ENCODE peak calls at places on chromosome 15, in eight cellular contexts. One of them, this sample, is unnamed.

GRCh38 chr15:94247789-94248638 is 16.7 kb downstream of the MCTP2 start:
- DNase-seq in upper lobe of left lung: no peak
- DNase-seq in uterus: no peak
- DNase-seq in A549: no peak
- DNase-seq in body of pancreas: peak
- DNase-seq in stomach: no peak
- DNase-seq in endothelial cell of umbilical vein: no peak
- DNase-seq in HCT116: no peak
- DNase-seq in this sample: no peak

GRCh38 chr15:41115088-41115651 is 910 bp downstream of the INO80 start:
- DNase-seq in uterus: no peak
- DNase-seq in endothelial cell of umbilical vein: peak
- DNase-seq in stomach: no peak
- DNase-seq in body of pancreas: no peak
- DNase-seq in A549: no peak
- DNase-seq in upper lobe of left lung: no peak
- DNase-seq in HCT116: peak
- DNase-seq in this sample: no peak

GRCh38 chr15:82080774-82081173 is 35.0 kb upstream of the MEX3B start:
- DNase-seq in endothelial cell of umbilical vein: no peak
- DNase-seq in body of pancreas: no peak
- DNase-seq in upper lobe of left lung: no peak
- DNase-seq in stomach: no peak
- DNase-seq in A549: no peak
- DNase-seq in uterus: no peak
- DNase-seq in HCT116: no peak
- DNase-seq in this sample: no peak

GRCh38 chr15:51114437-51115119 is 19.9 kb upstream of the TNFAIP8L3 start:
- DNase-seq in upper lobe of left lung: no peak
- DNase-seq in uterus: no peak
- DNase-seq in A549: no peak
- DNase-seq in stomach: no peak
- DNase-seq in body of pancreas: no peak
- DNase-seq in HCT116: no peak
- DNase-seq in endothelial cell of umbilical vein: peak
- DNase-seq in this sample: no peak

GRCh38 chr15:76327191-76328105 is 9.1 kb upstream of the ISL2 start:
- DNase-seq in uterus: no peak
- DNase-seq in endothelial cell of umbilical vein: no peak
- DNase-seq in A549: no peak
- DNase-seq in stomach: no peak
- DNase-seq in upper lobe of left lung: no peak
- DNase-seq in body of pancreas: no peak
- DNase-seq in HCT116: no peak
- DNase-seq in this sample: no peak

GRCh38 chr15:35092311-35092710 is 7.2 kb upstream of the NANOGP8 start:
- DNase-seq in endothelial cell of umbilical vein: no peak
- DNase-seq in stomach: no peak
- DNase-seq in upper lobe of left lung: peak
- DNase-seq in A549: no peak
- DNase-seq in HCT116: no peak
- DNase-seq in uterus: no peak
- DNase-seq in body of pancreas: no peak
- DNase-seq in this sample: no peak

GRCh38 chr15:45157974-45158373 is 28.2 kb downstream of the DUOX1 start:
- DNase-seq in body of pancreas: no peak
- DNase-seq in stomach: no peak
- DNase-seq in HCT116: no peak
- DNase-seq in uterus: no peak
- DNase-seq in endothelial cell of umbilical vein: no peak
- DNase-seq in A549: no peak
- DNase-seq in upper lobe of left lung: no peak
- DNase-seq in this sample: no peak

GRCh38 chr15:56916825-56917477 is 1.5 kb upstream of the TCF12 start:
- DNase-seq in uterus: no peak
- DNase-seq in A549: no peak
- DNase-seq in stomach: no peak
- DNase-seq in upper lobe of left lung: no peak
- DNase-seq in body of pancreas: peak
- DNase-seq in endothelial cell of umbilical vein: no peak
- DNase-seq in HCT116: no peak
- DNase-seq in this sample: no peak

GRCh38 chr15:68218331-68218730 is 11.2 kb downstream of the CLN6 start:
- DNase-seq in body of pancreas: no peak
- DNase-seq in stomach: no peak
- DNase-seq in endothelial cell of umbilical vein: no peak
- DNase-seq in uterus: no peak
- DNase-seq in A549: no peak
- DNase-seq in HCT116: no peak
- DNase-seq in upper lobe of left lung: no peak
- DNase-seq in this sample: peak

GRCh38 chr15:64464271-64465005 is 4.1 kb downstream of the ZNF609 start:
- DNase-seq in endothelial cell of umbilical vein: peak
- DNase-seq in stomach: no peak
- DNase-seq in uterus: no peak
- DNase-seq in upper lobe of left lung: no peak
- DNase-seq in HCT116: no peak
- DNase-seq in body of pancreas: no peak
- DNase-seq in A549: no peak
- DNase-seq in this sample: no peak

GRCh38 chr15:46961795-46962194 is 755.5 kb upstream of the SEMA6D start:
- DNase-seq in stomach: no peak
- DNase-seq in upper lobe of left lung: no peak
- DNase-seq in A549: no peak
- DNase-seq in uterus: no peak
- DNase-seq in body of pancreas: no peak
- DNase-seq in endothelial cell of umbilical vein: no peak
- DNase-seq in HCT116: no peak
- DNase-seq in this sample: no peak

GRCh38 chr15:83935774-83936173 is 281.9 kb downstream of the ADAMTSL3 start:
- DNase-seq in HCT116: no peak
- DNase-seq in body of pancreas: no peak
- DNase-seq in stomach: no peak
- DNase-seq in uterus: no peak
- DNase-seq in endothelial cell of umbilical vein: no peak
- DNase-seq in A549: no peak
- DNase-seq in upper lobe of left lung: no peak
- DNase-seq in this sample: no peak

GRCh38 chr15:65576669-65577068 is 34.3 kb downstream of the INTS14 start:
- DNase-seq in stomach: no peak
- DNase-seq in body of pancreas: no peak
- DNase-seq in A549: no peak
- DNase-seq in upper lobe of left lung: no peak
- DNase-seq in HCT116: no peak
- DNase-seq in uterus: no peak
- DNase-seq in endothelial cell of umbilical vein: peak
- DNase-seq in this sample: no peak

GRCh38 chr15:57031605-57032004 is 113.2 kb downstream of the TCF12 start:
- DNase-seq in HCT116: no peak
- DNase-seq in stomach: no peak
- DNase-seq in body of pancreas: peak
- DNase-seq in endothelial cell of umbilical vein: peak
- DNase-seq in uterus: peak
- DNase-seq in upper lobe of left lung: no peak
- DNase-seq in A549: no peak
- DNase-seq in this sample: no peak

GRCh38 chr15:75036269-75036668 is 12.9 kb downstream of the PPCDC start:
- DNase-seq in A549: no peak
- DNase-seq in uterus: no peak
- DNase-seq in stomach: peak
- DNase-seq in upper lobe of left lung: no peak
- DNase-seq in endothelial cell of umbilical vein: no peak
- DNase-seq in body of pancreas: peak
- DNase-seq in HCT116: peak
- DNase-seq in this sample: no peak

GRCh38 chr15:32677238-32677750 is 35.8 kb downstream of the SCG5 start:
- DNase-seq in body of pancreas: no peak
- DNase-seq in A549: peak
- DNase-seq in endothelial cell of umbilical vein: no peak
- DNase-seq in uterus: no peak
- DNase-seq in upper lobe of left lung: no peak
- DNase-seq in HCT116: no peak
- DNase-seq in stomach: no peak
- DNase-seq in this sample: no peak

GRCh38 chr15:65409284-65409631 is 13.5 kb downstream of the IGDCC4 start:
- DNase-seq in upper lobe of left lung: no peak
- DNase-seq in endothelial cell of umbilical vein: no peak
- DNase-seq in A549: no peak
- DNase-seq in stomach: no peak
- DNase-seq in body of pancreas: no peak
- DNase-seq in uterus: no peak
- DNase-seq in HCT116: no peak
- DNase-seq in this sample: no peak

GRCh38 chr15:63494406-63494805 is 10.0 kb upstream of the USP3 start:
- DNase-seq in upper lobe of left lung: no peak
- DNase-seq in body of pancreas: no peak
- DNase-seq in stomach: no peak
- DNase-seq in A549: no peak
- DNase-seq in endothelial cell of umbilical vein: no peak
- DNase-seq in HCT116: no peak
- DNase-seq in uterus: no peak
- DNase-seq in this sample: no peak

GRCh38 chr15:39804026-39804425 is 21.4 kb upstream of the FSIP1 start:
- DNase-seq in endothelial cell of umbilical vein: no peak
- DNase-seq in HCT116: no peak
- DNase-seq in upper lobe of left lung: no peak
- DNase-seq in body of pancreas: no peak
- DNase-seq in A549: no peak
- DNase-seq in stomach: no peak
- DNase-seq in uterus: no peak
- DNase-seq in this sample: no peak

GRCh38 chr15:96327155-96327741 is 3.3 kb upstream of the NR2F2 start:
- DNase-seq in body of pancreas: peak
- DNase-seq in upper lobe of left lung: no peak
- DNase-seq in A549: peak
- DNase-seq in endothelial cell of umbilical vein: peak
- DNase-seq in stomach: no peak
- DNase-seq in uterus: peak
- DNase-seq in HCT116: peak
- DNase-seq in this sample: no peak
- H3K27ac ChIP-seq in body of pancreas: peak
- H3K27ac ChIP-seq in upper lobe of left lung: peak
- H3K27ac ChIP-seq in A549: peak
- H3K27ac ChIP-seq in endothelial cell of umbilical vein: peak
- H3K27ac ChIP-seq in stomach: peak
- H3K27ac ChIP-seq in uterus: peak
- H3K27ac ChIP-seq in HCT116: peak
- H3K27ac ChIP-seq in this sample: peak

DNA sequence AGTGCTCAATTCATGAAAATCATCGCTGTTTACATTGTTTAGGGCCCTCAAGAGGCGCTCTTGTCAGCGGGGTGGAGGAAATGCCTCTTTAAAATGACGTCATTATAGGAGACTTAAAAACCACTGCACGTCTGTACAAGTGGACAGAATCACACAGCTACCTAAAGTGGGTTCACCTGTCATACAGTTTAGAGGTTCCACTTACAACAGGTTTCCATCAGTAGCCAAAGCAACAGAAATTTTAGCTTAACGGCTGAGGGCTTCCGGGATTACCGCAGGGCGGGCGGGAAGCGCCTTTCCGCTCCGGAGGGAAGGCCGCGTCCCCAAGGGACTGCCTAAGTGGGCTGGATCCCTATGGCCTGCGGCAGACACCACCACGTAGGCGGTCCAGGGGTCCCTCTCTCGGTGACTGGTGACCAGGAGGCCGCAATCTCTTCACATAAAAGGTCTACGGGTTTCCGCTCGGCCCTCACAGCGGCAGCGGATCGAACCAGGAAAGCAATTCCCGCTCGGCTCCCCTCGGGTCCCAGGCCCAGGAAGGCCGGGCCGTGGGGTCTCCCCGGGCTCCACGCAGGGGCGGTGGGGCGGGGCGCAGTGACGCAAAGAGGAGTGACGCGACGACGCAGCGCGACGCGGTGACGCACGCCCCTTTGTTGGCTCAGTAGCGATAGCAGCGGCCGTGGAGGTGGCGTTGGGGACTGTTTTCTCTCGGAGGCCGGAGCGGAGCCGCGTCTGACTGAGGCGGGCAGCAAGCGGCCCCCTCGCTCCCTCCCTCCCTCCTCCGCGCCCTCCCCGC is at the start of gene ARIH1:
- DNase-seq in endothelial cell of umbilical vein: peak
- DNase-seq in uterus: peak
- DNase-seq in A549: peak
- DNase-seq in body of pancreas: peak
- DNase-seq in stomach: peak
- DNase-seq in upper lobe of left lung: peak
- DNase-seq in HCT116: peak
- DNase-seq in this sample: peak
- TF ChIP-seq POLR2A in endothelial cell of umbilical vein: peak
- TF ChIP-seq POLR2A in uterus: peak
- TF ChIP-seq POLR2A in A549: peak
- TF ChIP-seq POLR2A in body of pancreas: peak
- TF ChIP-seq POLR2A in stomach: no peak
- TF ChIP-seq POLR2A in upper lobe of left lung: peak
- TF ChIP-seq POLR2A in HCT116: peak
- TF ChIP-seq POLR2A in this sample: peak

GRCh38 chr15:66659384-66659783 is 42.7 kb upstream of the SMAD6 start:
- DNase-seq in body of pancreas: no peak
- DNase-seq in stomach: no peak
- DNase-seq in A549: no peak
- DNase-seq in HCT116: no peak
- DNase-seq in upper lobe of left lung: no peak
- DNase-seq in endothelial cell of umbilical vein: no peak
- DNase-seq in uterus: no peak
- DNase-seq in this sample: no peak

GRCh38 chr15:66658057-66658456 is 44.0 kb upstream of the SMAD6 start:
- DNase-seq in uterus: no peak
- DNase-seq in stomach: no peak
- DNase-seq in endothelial cell of umbilical vein: no peak
- DNase-seq in upper lobe of left lung: no peak
- DNase-seq in body of pancreas: no peak
- DNase-seq in HCT116: no peak
- DNase-seq in A549: no peak
- DNase-seq in this sample: no peak

GRCh38 chr15:66661432-66662096 is 40.5 kb upstream of the SMAD6 start:
- DNase-seq in endothelial cell of umbilical vein: peak
- DNase-seq in upper lobe of left lung: peak
- DNase-seq in HCT116: no peak
- DNase-seq in stomach: no peak
- DNase-seq in body of pancreas: no peak
- DNase-seq in A549: no peak
- DNase-seq in uterus: no peak
- DNase-seq in this sample: no peak

GRCh38 chr15:66657062-66658020 is 44.7 kb upstream of the SMAD6 start:
- DNase-seq in stomach: no peak
- DNase-seq in uterus: no peak
- DNase-seq in endothelial cell of umbilical vein: no peak
- DNase-seq in A549: no peak
- DNase-seq in HCT116: no peak
- DNase-seq in upper lobe of left lung: no peak
- DNase-seq in body of pancreas: no peak
- DNase-seq in this sample: no peak

GRCh38 chr15:66658855-66659254 is 43.2 kb upstream of the SMAD6 start:
- DNase-seq in HCT116: no peak
- DNase-seq in stomach: no peak
- DNase-seq in A549: no peak
- DNase-seq in body of pancreas: no peak
- DNase-seq in upper lobe of left lung: no peak
- DNase-seq in uterus: no peak
- DNase-seq in endothelial cell of umbilical vein: no peak
- DNase-seq in this sample: no peak
- H3K4me3 ChIP-seq in HCT116: no peak
- H3K4me3 ChIP-seq in stomach: no peak
- H3K4me3 ChIP-seq in A549: no peak
- H3K4me3 ChIP-seq in body of pancreas: no peak
- H3K4me3 ChIP-seq in upper lobe of left lung: no peak
- H3K4me3 ChIP-seq in uterus: no peak
- H3K4me3 ChIP-seq in endothelial cell of umbilical vein: no peak
- H3K4me3 ChIP-seq in this sample: no peak

GRCh38 chr15:22978691-22979068 is 1.5 kb downstream of the CYFIP1 start:
- DNase-seq in A549: peak
- DNase-seq in uterus: no peak
- DNase-seq in upper lobe of left lung: no peak
- DNase-seq in body of pancreas: no peak
- DNase-seq in endothelial cell of umbilical vein: no peak
- DNase-seq in HCT116: no peak
- DNase-seq in stomach: no peak
- DNase-seq in this sample: no peak
- H3K27ac ChIP-seq in A549: peak
- H3K27ac ChIP-seq in uterus: no peak
- H3K27ac ChIP-seq in upper lobe of left lung: peak
- H3K27ac ChIP-seq in body of pancreas: peak
- H3K27ac ChIP-seq in endothelial cell of umbilical vein: no peak
- H3K27ac ChIP-seq in HCT116: peak
- H3K27ac ChIP-seq in stomach: peak
- H3K27ac ChIP-seq in this sample: no peak

This sample was measured in spleen.